ENCODE peak calls at places on chromosomes 3 and 15, in six cellular contexts. Y is GDM1, X is Daoy, I is NCI-H1092, V is uterus, H is SK-MEL-5. S is an unnamed sample.

GRCh38 chr3:110646496-110646895 is 425.1 kb upstream of the NECTIN3 start:
- DNase-seq in H (no peak), Y (no peak), I (no peak), X (no peak), V (no peak), S (no peak)

GRCh38 chr3:42387802-42388651 is 22.4 kb downstream of the LYZL4 start:
- DNase-seq in X (peak), V (no peak), H (no peak), Y (peak), I (no peak), S (no peak)

GRCh38 chr3:57110797-57111196 is 50.3 kb downstream of the SPATA12 start:
- DNase-seq in H (no peak), V (no peak), X (no peak), I (peak), Y (no peak), S (no peak)

GRCh38 chr15:25176991-25177954 is 222.5 kb downstream of the SNRPN start:
- DNase-seq in Y (no peak), I (no peak), H (no peak), V (peak), X (no peak), S (no peak)

GRCh38 chr15:55709458-55709857 is 33.5 kb downstream of the PRTG start:
- DNase-seq in H (no peak), V (no peak), Y (no peak), I (no peak), X (no peak), S (no peak)

GRCh38 chr3:194251461-194251860 is 99.7 kb downstream of the CPN2 start:
- DNase-seq in V (no peak), X (no peak), H (no peak), Y (no peak), I (no peak), S (no peak)

GRCh38 chr15:85493258-85493657 is 112.9 kb downstream of the AKAP13 start:
- DNase-seq in X (no peak), V (no peak), Y (no peak), H (no peak), I (no peak), S (no peak)

GRCh38 chr3:49119036-49119435 is 1.6 kb downstream of the USP19 start:
- DNase-seq in V (no peak), I (no peak), H (no peak), X (no peak), Y (no peak), S (no peak)

GRCh38 chr3:179108091-179108490 is 36.5 kb upstream of the ZMAT3 start:
- DNase-seq in H (no peak), I (no peak), X (peak), Y (no peak), V (no peak), S (no peak)

GRCh38 chr15:22915866-22916515 is 64.2 kb downstream of the CYFIP1 start:
- DNase-seq in X (peak), I (no peak), V (no peak), H (no peak), Y (no peak), S (no peak)

GRCh38 chr15:72161351-72162132 is 36.0 kb downstream of the GRAMD2A start:
- DNase-seq in V (no peak), H (no peak), I (no peak), Y (no peak), X (no peak), S (no peak)

GRCh38 chr3:94405258-94406035 is 342.6 kb downstream of the NSUN3 start:
- DNase-seq in Y (no peak), X (no peak), H (peak), I (no peak), V (no peak), S (no peak)

GRCh38 chr3:18264331-18264730 is 160.8 kb downstream of the SATB1 start:
- DNase-seq in X (no peak), Y (no peak), V (no peak), H (no peak), I (no peak), S (no peak)

GRCh38 chr3:178623666-178624255 is 87.5 kb downstream of the KCNMB2 start:
- DNase-seq in X (peak), H (no peak), I (no peak), V (no peak), Y (no peak), S (no peak)

GRCh38 chr3:143820466-143821221 is 27.6 kb downstream of the SLC9A9 start:
- DNase-seq in Y (no peak), I (no peak), H (no peak), V (no peak), X (no peak), S (no peak)

GRCh38 chr3:152071924-152072323 is 196.8 kb upstream of the MBNL1 start:
- DNase-seq in X (peak), H (peak), V (no peak), Y (peak), I (no peak), S (no peak)

GRCh38 chr3:190053919-190054672 is 66.6 kb downstream of the P3H2 start:
- DNase-seq in Y (no peak), X (peak), I (no peak), H (peak), V (no peak), S (no peak)

GRCh38 chr3:170410428-170411029 is 8.1 kb upstream of the CLDN11 start:
- DNase-seq in I (peak), Y (no peak), H (peak), V (no peak), X (no peak), S (no peak)

GRCh38 chr3:52446631-52447511 is 2.0 kb upstream of the SEMA3G start:
- DNase-seq in I (peak), X (peak), V (peak), Y (peak), H (peak), S (peak)

GRCh38 chr15:82999905-83000671 is 11.4 kb downstream of the C15orf40 start:
- DNase-seq in V (no peak), Y (peak), H (peak), X (peak), I (peak), S (no peak)

GRCh38 chr3:175486255-175486654 is 627.1 kb downstream of the NAALADL2 start:
- DNase-seq in I (no peak), X (no peak), Y (no peak), V (no peak), H (no peak), S (no peak)

GRCh38 chr3:30314757-30315156 is 291.6 kb upstream of the TGFBR2 start:
- DNase-seq in H (no peak), V (no peak), Y (no peak), I (no peak), X (no peak), S (no peak)

GRCh38 chr3:29168686-29169085 is 112.2 kb upstream of the RBMS3 start:
- DNase-seq in Y (no peak), H (no peak), X (no peak), I (no peak), V (no peak), S (no peak)

GRCh38 chr3:98733055-98733777 is 29.9 kb upstream of the ST3GAL6 start:
- DNase-seq in H (no peak), I (no peak), X (peak), Y (no peak), V (peak), S (no peak)

GRCh38 chr15:62415498-62415897 is 250.4 kb upstream of the C2CD4B start:
- DNase-seq in Y (no peak), I (no peak), H (no peak), V (no peak), X (no peak), S (no peak)

GRCh38 chr15:62607643-62608042 is 434.9 kb upstream of the TPM1 start:
- DNase-seq in H (no peak), V (no peak), I (no peak), X (peak), Y (no peak), S (no peak)

GRCh38 chr3:150184426-150185071 is 213.9 kb upstream of the PFN2 start:
- DNase-seq in I (no peak), V (no peak), X (no peak), Y (no peak), H (no peak), S (no peak)

GRCh38 chr15:67033012-67033411 is 32.4 kb upstream of the SMAD3 start:
- DNase-seq in X (no peak), I (no peak), H (peak), V (no peak), Y (no peak), S (peak)

GRCh38 chr3:71168043-71168720 is 415.3 kb downstream of the FOXP1 start:
- DNase-seq in I (no peak), X (peak), H (no peak), Y (no peak), V (no peak), S (no peak)

GRCh38 chr15:25936004-25936403 is 72.9 kb upstream of the ATP10A start:
- DNase-seq in X (no peak), I (no peak), V (no peak), Y (no peak), H (peak), S (no peak)

GRCh38 chr3:62636235-62636826 is 238.9 kb downstream of the CADPS start:
- DNase-seq in I (no peak), H (no peak), Y (no peak), X (no peak), V (no peak), S (no peak)

GRCh38 chr3:14795996-14796395 is 22.8 kb upstream of the FGD5 start:
- DNase-seq in H (no peak), X (no peak), V (no peak), Y (no peak), I (no peak), S (no peak)

GRCh38 chr15:61527836-61528589 is 298.9 kb upstream of the RORA start:
- DNase-seq in H (no peak), I (peak), V (no peak), Y (no peak), X (no peak), S (peak)

GRCh38 chr3:66038726-66039589 is at the start of gene MAGI1:
- DNase-seq in H (peak), Y (peak), X (peak), V (peak), I (peak), S (peak)

GRCh38 chr3:57959407-57960173 is 48.6 kb upstream of the FLNB start:
- DNase-seq in I (no peak), X (peak), V (peak), Y (no peak), H (no peak), S (no peak)

GRCh38 chr3:5138214-5138981 is 16.3 kb downstream of the ARL8B start:
- DNase-seq in V (no peak), X (no peak), Y (no peak), H (peak), I (no peak), S (no peak)

GRCh38 chr15:49438970-49439631 is 16.1 kb downstream of the FGF7 start:
- DNase-seq in V (peak), Y (peak), I (no peak), X (no peak), H (no peak), S (no peak)